ENCODE peak calls at places on chromosomes 12 and 14, in five cellular contexts. One of them, this sample, is unnamed.

GRCh38 chr14:59585891-59586554 is 9.4 kb upstream of the CCDC175 start:
- DNase-seq in suprapubic skin: no peak
- DNase-seq in A549: no peak
- DNase-seq in ovary: no peak
- DNase-seq in right lobe of liver: no peak
- DNase-seq in this sample: no peak

GRCh38 chr12:45730842-45731336 is 1.4 kb downstream of the ARID2 start:
- DNase-seq in suprapubic skin: no peak
- DNase-seq in A549: no peak
- DNase-seq in ovary: peak; percentile 14
- DNase-seq in right lobe of liver: no peak
- DNase-seq in this sample: peak; percentile 71

GRCh38 chr14:93067088-93067487 is 48.6 kb downstream of the ITPK1 start:
- DNase-seq in suprapubic skin: no peak
- DNase-seq in A549: no peak
- DNase-seq in ovary: no peak
- DNase-seq in right lobe of liver: no peak
- DNase-seq in this sample: no peak

GRCh38 chr12:79964100-79964627 is 29.3 kb upstream of the PPP1R12A start:
- DNase-seq in suprapubic skin: no peak
- DNase-seq in A549: no peak
- DNase-seq in ovary: no peak
- DNase-seq in right lobe of liver: no peak
- DNase-seq in this sample: peak; percentile 47

GRCh38 chr12:130754234-130755001 is 38.3 kb upstream of the RIMBP2 start:
- DNase-seq in suprapubic skin: no peak
- DNase-seq in A549: no peak
- DNase-seq in ovary: no peak
- DNase-seq in right lobe of liver: no peak
- DNase-seq in this sample: no peak

GRCh38 chr12:76762556-76762955 is 1.4 kb upstream of the ZDHHC17 start:
- DNase-seq in suprapubic skin: no peak
- DNase-seq in A549: no peak
- DNase-seq in ovary: no peak
- DNase-seq in right lobe of liver: no peak
- DNase-seq in this sample: no peak

GRCh38 chr14:24289649-24290283 is 9.8 kb downstream of the DHRS1 start:
- DNase-seq in suprapubic skin: no peak
- DNase-seq in A549: no peak
- DNase-seq in ovary: no peak
- DNase-seq in right lobe of liver: no peak
- DNase-seq in this sample: no peak

GRCh38 chr14:101823081-101823480 is 61.6 kb downstream of the PPP2R5C start:
- DNase-seq in suprapubic skin: no peak
- DNase-seq in A549: no peak
- DNase-seq in ovary: no peak
- DNase-seq in right lobe of liver: no peak
- DNase-seq in this sample: no peak

GRCh38 chr14:103115845-103116572 is 7.3 kb upstream of the TNFAIP2 start:
- DNase-seq in suprapubic skin: no peak
- DNase-seq in A549: no peak
- DNase-seq in ovary: no peak
- DNase-seq in right lobe of liver: no peak
- DNase-seq in this sample: no peak

GRCh38 chr12:133264173-133264572 is 28.5 kb upstream of the ANHX start:
- DNase-seq in suprapubic skin: peak; percentile 53
- DNase-seq in A549: no peak
- DNase-seq in ovary: no peak
- DNase-seq in right lobe of liver: no peak
- DNase-seq in this sample: no peak

GRCh38 chr12:5230151-5230550 is 186.5 kb downstream of the KCNA5 start:
- DNase-seq in suprapubic skin: no peak
- DNase-seq in A549: no peak
- DNase-seq in ovary: no peak
- DNase-seq in right lobe of liver: no peak
- DNase-seq in this sample: no peak

GRCh38 chr12:2110841-2111566 is 58.2 kb downstream of the CACNA1C start:
- DNase-seq in suprapubic skin: no peak
- DNase-seq in A549: no peak
- DNase-seq in ovary: no peak
- DNase-seq in right lobe of liver: no peak
- DNase-seq in this sample: no peak
- TF ChIP-seq POLR2A in suprapubic skin: no peak
- TF ChIP-seq POLR2A in A549: no peak
- TF ChIP-seq POLR2A in ovary: no peak
- TF ChIP-seq POLR2A in right lobe of liver: no peak
- TF ChIP-seq POLR2A in this sample: no peak

DNA sequence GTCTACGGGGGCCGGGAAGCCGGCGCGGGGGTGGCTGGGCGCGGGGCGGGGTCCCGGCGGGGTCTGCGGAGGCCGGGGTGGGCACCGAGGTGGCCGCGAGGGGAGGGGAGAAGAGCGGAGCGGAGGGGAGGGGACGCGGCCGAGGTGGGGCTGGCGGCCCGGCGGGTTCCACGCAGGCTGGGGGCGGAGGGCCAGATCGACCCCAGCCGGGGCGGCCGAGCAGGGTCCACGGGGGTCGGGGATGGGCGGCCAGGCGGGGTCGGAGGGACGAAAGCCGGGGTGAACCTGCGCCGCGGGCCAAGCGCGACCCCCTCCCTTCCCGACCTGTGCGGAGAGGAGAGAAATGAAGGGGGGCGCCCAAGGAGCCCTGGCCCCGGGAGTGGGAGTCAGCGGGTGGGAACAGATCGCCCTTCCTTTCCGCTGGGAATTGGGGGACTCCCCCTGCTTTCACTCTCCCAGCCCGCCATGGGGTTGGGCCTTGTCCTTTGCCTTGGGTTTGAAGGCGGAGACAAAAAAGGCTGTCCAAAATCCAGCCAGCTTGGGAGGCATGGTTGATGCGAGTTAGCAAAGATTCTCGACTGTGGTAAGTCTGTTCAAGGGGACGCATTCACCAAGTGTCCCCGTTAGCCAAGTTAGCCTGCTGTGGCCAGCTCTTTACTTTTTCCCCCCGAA is 493 bp upstream of the CKAP4 start:
- DNase-seq in suprapubic skin: peak; percentile 86
- DNase-seq in A549: peak; percentile 67
- DNase-seq in ovary: peak; percentile 71
- DNase-seq in right lobe of liver: peak; percentile 83
- DNase-seq in this sample: no peak
- TF ChIP-seq POLR2A in suprapubic skin: no peak
- TF ChIP-seq POLR2A in A549: no peak
- TF ChIP-seq POLR2A in ovary: no peak
- TF ChIP-seq POLR2A in right lobe of liver: no peak
- TF ChIP-seq POLR2A in this sample: no peak

GRCh38 chr14:32047791-32048190 is 29.3 kb upstream of the ARHGAP5 start:
- DNase-seq in suprapubic skin: no peak
- DNase-seq in A549: no peak
- DNase-seq in ovary: no peak
- DNase-seq in right lobe of liver: no peak
- DNase-seq in this sample: no peak
- TF ChIP-seq POLR2A in suprapubic skin: no peak
- TF ChIP-seq POLR2A in A549: no peak
- TF ChIP-seq POLR2A in ovary: no peak
- TF ChIP-seq POLR2A in right lobe of liver: no peak
- TF ChIP-seq POLR2A in this sample: no peak

GRCh38 chr14:55578511-55578910 is 1.5 kb upstream of the KTN1 start:
- DNase-seq in suprapubic skin: no peak
- DNase-seq in A549: no peak
- DNase-seq in ovary: peak; percentile 15
- DNase-seq in right lobe of liver: no peak
- DNase-seq in this sample: no peak

GRCh38 chr14:55581011-55581806 is 1.2 kb downstream of the KTN1 start:
- DNase-seq in suprapubic skin: no peak
- DNase-seq in A549: peak; percentile 26
- DNase-seq in ovary: peak; percentile 45
- DNase-seq in right lobe of liver: peak; percentile 52
- DNase-seq in this sample: peak; percentile 57

GRCh38 chr14:55577229-55577628 is 2.8 kb upstream of the KTN1 start:
- DNase-seq in suprapubic skin: no peak
- DNase-seq in A549: no peak
- DNase-seq in ovary: no peak
- DNase-seq in right lobe of liver: no peak
- DNase-seq in this sample: no peak

GRCh38 chr14:55580401-55581010 is 499 bp downstream of the KTN1 start:
- DNase-seq in suprapubic skin: peak; percentile 78
- DNase-seq in A549: no peak
- DNase-seq in ovary: peak; percentile 43
- DNase-seq in right lobe of liver: peak; percentile 55
- DNase-seq in this sample: peak; percentile 66

DNA sequence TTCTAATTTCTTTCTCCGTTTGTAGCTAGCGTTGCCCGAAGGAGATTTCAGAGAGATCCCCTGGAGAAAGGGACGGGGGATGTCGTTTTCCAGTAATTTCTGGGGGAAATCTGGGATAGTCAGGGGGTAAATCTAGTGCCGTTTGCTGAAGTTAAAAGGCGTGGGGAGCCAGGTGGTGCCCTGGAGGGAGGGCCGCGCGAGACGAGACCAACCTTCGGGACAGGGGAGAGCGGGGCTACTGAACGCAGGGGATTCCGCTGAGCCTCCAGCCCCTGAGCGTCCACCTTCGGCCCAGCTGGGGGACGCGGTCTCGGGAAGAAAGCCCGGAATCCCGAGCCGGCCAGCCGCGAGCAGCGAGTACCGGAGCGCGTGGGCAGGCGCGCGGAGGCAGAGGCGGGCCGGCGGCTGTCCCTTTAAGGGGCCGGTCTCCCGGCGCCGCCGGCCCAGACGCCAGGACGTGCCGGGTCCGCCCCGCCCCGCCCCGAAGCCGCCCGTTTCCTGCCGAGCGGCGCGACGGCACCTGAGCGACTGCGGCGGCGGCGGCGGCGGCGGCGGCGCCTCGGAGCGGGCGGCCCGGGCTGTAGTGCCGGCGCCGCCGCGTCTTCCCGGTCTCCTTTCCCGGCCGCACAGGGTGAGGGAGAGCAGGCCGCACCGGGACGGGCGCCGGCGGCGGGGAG is at the start of gene KTN1:
- DNase-seq in suprapubic skin: peak; percentile 83
- DNase-seq in A549: peak; percentile 58
- DNase-seq in ovary: peak; percentile 79
- DNase-seq in right lobe of liver: peak; percentile 89
- DNase-seq in this sample: peak; percentile 85
- TF ChIP-seq POLR2A in suprapubic skin: peak; percentile 32
- TF ChIP-seq POLR2A in A549: peak; percentile 76
- TF ChIP-seq POLR2A in ovary: peak; percentile 55
- TF ChIP-seq POLR2A in right lobe of liver: peak; percentile 79
- TF ChIP-seq POLR2A in this sample: peak; percentile 47